ENCODE peak calls at places on chromosomes 11 and 22, in eight cellular contexts. K is tibial artery, O is HCT116, B is cardiac muscle cell, W is psoas muscle, D is bronchial epithelial cell, L is cardiac fibroblast, T is GM12878. U is an unnamed sample.

GRCh38 chr11:59944761-59945160 is 6.5 kb downstream of the OOSP1 start:
- DNase-seq in K (no peak), O (no peak), T (no peak), D (no peak), W (no peak), B (peak), L (no peak), U (no peak)

GRCh38 chr11:113681711-113682410 is 24.2 kb downstream of the TMPRSS5 start:
- DNase-seq in L (no peak), B (no peak), K (no peak), O (no peak), D (peak), W (no peak), T (no peak), U (no peak)

GRCh38 chr22:38228873-38229740 is 27.3 kb downstream of the MAFF start:
- DNase-seq in W (peak), K (no peak), L (peak), T (no peak), O (peak), B (no peak), D (peak), U (no peak)

GRCh38 chr11:59187587-59187986 is 15.7 kb downstream of the DTX4 start:
- DNase-seq in W (peak), L (peak), B (no peak), K (no peak), O (no peak), T (no peak), D (no peak), U (no peak)

GRCh38 chr11:790721-791564 is 1.1 kb upstream of the CEND1 start:
- DNase-seq in O (no peak), K (no peak), T (no peak), W (no peak), B (peak), D (no peak), L (peak), U (no peak)

GRCh38 chr11:37449146-37449545 is 851.1 kb upstream of the RAG2 start:
- DNase-seq in T (no peak), B (peak), K (no peak), W (no peak), D (peak), L (peak), O (no peak), U (no peak)

GRCh38 chr22:50612168-50612714 is 11.6 kb downstream of the MAPK8IP2 start:
- DNase-seq in L (no peak), T (no peak), D (no peak), K (no peak), B (no peak), O (no peak), W (no peak), U (no peak)

GRCh38 chr11:60756307-60757032 is at the start of gene MS4A15:
- DNase-seq in D (peak), O (peak), B (peak), K (peak), W (no peak), T (no peak), L (no peak), U (no peak)

GRCh38 chr11:118139578-118139977 is 13.0 kb downstream of the SCN4B start:
- DNase-seq in B (no peak), T (no peak), O (no peak), D (no peak), W (no peak), L (no peak), K (no peak), U (no peak)

GRCh38 chr11:66543263-66544107 is 2.4 kb downstream of the ZDHHC24 start:
- DNase-seq in L (peak), O (no peak), B (no peak), K (no peak), W (no peak), T (peak), D (no peak), U (no peak)

GRCh38 chr11:106238704-106239360 is 161.4 kb downstream of the AASDHPPT start:
- DNase-seq in D (peak), W (no peak), T (no peak), K (no peak), L (no peak), O (no peak), B (no peak), U (no peak)

DNA sequence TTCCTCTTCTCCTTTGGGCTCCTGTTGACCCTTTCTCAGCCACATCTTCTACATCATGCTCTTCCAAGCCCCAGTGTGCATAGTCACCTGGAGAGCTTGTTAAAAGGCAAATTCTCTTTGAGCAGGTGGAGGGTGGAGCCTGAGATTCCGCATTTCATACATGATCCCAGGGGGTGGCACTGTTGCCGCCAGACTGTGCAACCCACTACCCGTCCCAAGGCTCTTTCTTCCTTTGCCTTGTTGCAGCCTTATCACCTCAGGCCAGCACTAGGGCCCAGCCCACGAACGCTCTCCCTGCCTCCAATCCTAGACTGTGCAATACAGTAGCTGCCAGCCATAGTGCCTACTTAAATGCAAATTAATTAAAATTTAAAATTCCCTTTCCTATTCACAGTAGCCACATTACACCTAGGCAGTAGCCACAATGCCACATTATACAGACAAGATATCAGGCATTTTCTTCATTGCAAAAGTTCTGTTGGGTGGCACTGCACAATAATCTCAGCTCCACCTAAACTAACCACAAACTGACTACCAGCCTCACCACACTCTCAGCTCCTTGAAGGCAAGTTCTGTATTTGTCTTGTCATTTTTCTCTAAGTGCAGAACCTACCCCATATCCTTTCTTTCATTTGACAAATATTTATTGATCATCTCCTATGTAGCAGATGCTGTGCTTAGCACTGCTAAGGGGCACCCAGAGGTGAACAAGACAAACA is 4.6 kb upstream of the KCNJ5 start:
- DNase-seq in K (no peak), L (no peak), O (no peak), D (peak), B (peak), W (no peak), T (no peak), U (no peak)
- TF ChIP-seq CTCF in K (no peak), L (no peak), O (peak), D (peak), B (peak), W (no peak), T (no peak), U (peak)

DNA sequence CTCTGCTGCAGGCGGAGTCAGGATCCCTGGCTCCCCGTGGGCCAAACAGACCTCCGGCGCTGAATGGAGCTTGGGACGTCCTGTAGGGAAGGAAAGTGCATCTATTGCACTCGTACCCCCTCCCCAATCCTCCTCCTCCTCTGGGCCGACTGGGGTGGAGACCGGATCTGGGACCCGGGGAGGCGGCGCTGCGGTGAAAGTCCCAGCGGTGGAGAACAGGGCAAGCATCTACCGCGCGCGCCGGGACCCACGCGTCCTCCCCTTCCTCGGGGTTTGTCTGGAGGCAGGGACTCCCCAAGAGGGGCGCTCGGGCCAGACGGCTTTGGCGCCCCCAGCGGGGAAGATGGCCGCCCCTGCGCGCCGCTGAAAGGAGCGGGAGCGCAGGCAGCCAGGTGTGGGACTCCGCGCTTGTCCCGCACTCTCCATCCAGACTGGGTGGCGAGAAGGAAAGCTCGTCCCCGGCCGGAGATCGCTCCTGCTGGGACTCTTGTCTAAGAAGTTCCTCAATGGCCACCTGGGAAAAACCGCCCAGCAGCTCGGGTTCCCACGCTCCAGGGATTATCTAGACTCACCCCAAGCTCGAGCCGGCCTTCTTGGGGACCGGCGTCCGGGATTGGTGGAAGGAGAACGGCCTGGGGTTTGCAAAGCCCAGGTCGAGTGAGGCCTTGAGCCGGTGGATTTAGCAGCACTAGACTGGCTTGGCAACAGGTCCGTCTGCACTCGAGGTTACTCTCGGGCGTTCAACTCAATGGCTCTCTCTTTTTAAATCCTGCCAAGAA is 718 bp downstream of the FADS2 start:
- DNase-seq in K (peak), D (peak), B (peak), L (peak), O (no peak), T (no peak), W (peak), U (no peak)
- TF ChIP-seq CTCF in K (peak), D (peak), B (peak), L (peak), O (no peak), T (peak), W (peak), U (peak)

GRCh38 chr11:119297938-119298337 is 19.0 kb downstream of the MCAM start:
- DNase-seq in B (no peak), L (no peak), K (no peak), D (no peak), T (no peak), O (no peak), W (no peak), U (no peak)

GRCh38 chr11:119293461-119293860 is 23.5 kb downstream of the MCAM start:
- DNase-seq in O (no peak), D (no peak), L (no peak), K (no peak), W (no peak), B (no peak), T (no peak), U (no peak)

GRCh38 chr11:119290894-119291497 is 25.9 kb downstream of the MCAM start:
- DNase-seq in W (no peak), D (no peak), O (peak), K (no peak), T (no peak), L (no peak), B (no peak), U (no peak)

GRCh38 chr11:119298726-119299125 is 18.2 kb downstream of the MCAM start:
- DNase-seq in O (no peak), K (no peak), B (no peak), T (no peak), W (peak), L (no peak), D (no peak), U (no peak)

DNA sequence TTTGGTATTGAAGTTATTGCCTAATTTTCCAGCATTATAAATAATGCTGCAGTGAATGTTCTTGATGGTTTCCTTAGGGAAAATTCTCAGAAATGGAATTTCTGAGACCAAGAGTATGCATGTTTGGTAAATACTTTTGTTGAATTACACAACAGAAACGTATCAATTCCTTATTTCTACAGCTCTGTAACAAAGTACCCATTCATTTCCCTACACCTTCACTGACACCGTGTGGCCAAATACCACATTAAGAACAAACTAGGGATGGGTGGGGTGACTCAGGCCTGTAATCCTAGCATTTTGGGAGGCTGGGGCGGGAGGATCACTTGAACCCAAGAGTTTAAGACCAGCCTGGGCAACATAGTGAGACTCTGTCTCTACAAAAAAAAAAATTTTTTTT is 21.8 kb downstream of the MCAM start:
- DNase-seq in B (no peak), O (no peak), W (no peak), D (peak), L (peak), K (no peak), T (no peak), U (no peak)
- TF ChIP-seq CTCF in B (no peak), O (no peak), W (no peak), D (no peak), L (no peak), K (peak), T (no peak), U (peak)

GRCh38 chr11:4636962-4637661 is at the start of gene OR51D1:
- DNase-seq in L (peak), D (peak), B (peak), O (peak), K (peak), T (peak), W (peak), U (no peak)
- TF ChIP-seq CTCF in L (peak), D (peak), B (peak), O (peak), K (peak), T (peak), W (peak), U (peak)

GRCh38 chr11:72598466-72598865 is 75.8 kb downstream of the PDE2A start:
- DNase-seq in L (no peak), T (no peak), D (no peak), O (no peak), W (no peak), K (no peak), B (no peak), U (no peak)

GRCh38 chr11:72602250-72602904 is 71.8 kb downstream of the PDE2A start:
- DNase-seq in O (no peak), K (no peak), T (no peak), D (no peak), B (no peak), L (no peak), W (no peak), U (no peak)

GRCh38 chr11:72600557-72600956 is 73.7 kb downstream of the PDE2A start:
- DNase-seq in W (no peak), L (no peak), B (no peak), T (no peak), D (no peak), K (no peak), O (no peak), U (no peak)

GRCh38 chr11:72599325-72600117 is 74.7 kb downstream of the PDE2A start:
- DNase-seq in O (no peak), T (no peak), K (no peak), L (no peak), W (no peak), D (no peak), B (no peak), U (no peak)

GRCh38 chr11:72598901-72599300 is 75.3 kb downstream of the PDE2A start:
- DNase-seq in B (peak), O (no peak), D (no peak), T (no peak), K (no peak), W (peak), L (peak), U (no peak)
- TF ChIP-seq CTCF in B (peak), O (peak), D (peak), T (no peak), K (peak), W (peak), L (peak), U (no peak)

GRCh38 chr22:40526960-40527359 is 109.6 kb downstream of the MRTFA start:
- DNase-seq in L (no peak), K (no peak), B (no peak), O (no peak), T (no peak), W (no peak), D (no peak), U (no peak)

GRCh38 chr22:40520562-40520961 is 116.0 kb downstream of the MRTFA start:
- DNase-seq in O (no peak), K (no peak), T (no peak), W (no peak), D (no peak), L (no peak), B (no peak), U (no peak)

GRCh38 chr22:40525250-40525884 is 111.2 kb downstream of the MRTFA start:
- DNase-seq in O (no peak), T (no peak), L (peak), D (no peak), K (no peak), B (peak), W (peak), U (no peak)

GRCh38 chr22:40521046-40521445 is 115.5 kb downstream of the MRTFA start:
- DNase-seq in O (no peak), B (no peak), T (no peak), W (no peak), D (no peak), K (no peak), L (no peak), U (no peak)

DNA sequence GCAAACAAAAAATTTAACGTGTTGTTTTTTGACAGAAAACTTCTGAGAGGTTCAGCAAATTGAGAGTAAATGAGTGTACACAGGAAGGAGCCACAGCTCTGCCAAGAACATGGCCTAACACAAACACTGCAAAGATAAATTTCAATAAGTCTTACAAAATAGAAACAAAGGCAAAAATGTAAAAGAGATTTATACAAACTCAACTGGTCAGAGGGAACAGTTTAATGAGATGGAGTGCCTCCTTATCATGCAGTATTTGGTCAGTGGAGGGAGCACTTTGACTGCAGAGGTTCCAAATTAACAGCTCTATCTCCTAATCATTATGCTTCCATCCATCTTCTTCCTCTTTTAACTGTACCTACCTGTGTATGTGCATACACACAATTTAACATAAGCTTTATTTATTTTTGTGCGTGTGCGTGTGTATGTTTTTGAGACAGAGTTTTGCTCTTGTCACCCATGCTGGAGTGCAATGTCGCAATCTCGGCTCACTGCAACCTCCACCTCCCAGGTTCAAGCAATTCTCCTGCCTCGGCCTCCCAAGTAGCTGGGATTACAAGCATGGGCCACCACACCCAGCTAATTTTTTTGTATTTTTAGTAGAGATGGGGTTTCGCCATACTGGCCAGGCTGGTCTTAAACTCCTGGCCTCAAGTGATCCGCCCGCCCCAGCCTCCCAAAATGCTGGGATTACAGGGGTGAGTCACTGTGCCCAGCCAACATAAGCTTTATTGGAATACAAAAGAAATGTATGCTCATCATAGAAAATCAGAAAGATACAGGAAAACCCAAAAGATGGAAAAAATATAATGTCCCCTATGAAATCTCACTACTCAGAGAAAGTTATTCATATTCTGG is 111.9 kb downstream of the MRTFA start:
- DNase-seq in K (no peak), O (no peak), L (peak), B (no peak), W (no peak), T (no peak), D (peak), U (no peak)
- TF ChIP-seq CTCF in K (no peak), O (peak), L (peak), B (peak), W (no peak), T (peak), D (peak), U (peak)

GRCh38 chr22:44804327-44804726 is 52.0 kb downstream of the ARHGAP8 start:
- DNase-seq in K (no peak), D (no peak), L (no peak), O (no peak), W (no peak), T (no peak), B (no peak), U (no peak)

GRCh38 chr22:44802956-44803355 is 50.6 kb downstream of the ARHGAP8 start:
- DNase-seq in O (no peak), L (no peak), B (no peak), K (no peak), W (no peak), T (no peak), D (no peak), U (no peak)

GRCh38 chr22:44807232-44807631 is 54.9 kb downstream of the ARHGAP8 start:
- DNase-seq in W (no peak), T (no peak), O (no peak), L (no peak), D (no peak), B (no peak), K (no peak), U (no peak)

GRCh38 chr22:44807915-44808690 is 55.7 kb downstream of the ARHGAP8 start:
- DNase-seq in O (no peak), L (no peak), K (no peak), B (peak), T (no peak), D (no peak), W (no peak), U (no peak)

GRCh38 chr22:44805663-44806062 is 53.3 kb downstream of the ARHGAP8 start:
- DNase-seq in O (no peak), L (no peak), K (no peak), T (no peak), B (no peak), W (no peak), D (no peak), U (no peak)
- TF ChIP-seq CTCF in O (no peak), L (no peak), K (no peak), T (no peak), B (no peak), W (no peak), D (no peak), U (no peak)